ENCODE peak calls at places on chromosomes 12 and 14, in five cellular contexts. One of them, this sample, is unnamed.

GRCh38 chr12:68236421-68237059 is 10.9 kb upstream of the IL26 start:
- DNase-seq in activated CD4-positive, alpha-beta T cell treated with anti-CD3 and anti-CD28 coated beads, Interleukin-2, amount 50 U/mL, for 24 hours: peak; percentile 17
- DNase-seq in RPMI8226: peak; percentile 37
- DNase-seq in activated naive CD8-positive, alpha-beta T cell treated with anti-CD3 and anti-CD28 coated beads, Interleukin-2, amount 50 U/mL, for 24 hours: no peak
- DNase-seq in HT1080: peak; percentile 54
- DNase-seq in this sample: peak; percentile 57

GRCh38 chr14:105884808-105885281 is 358.5 kb downstream of the TMEM121 start:
- DNase-seq in HT1080: no peak
- DNase-seq in RPMI8226: no peak
- DNase-seq in activated naive CD8-positive, alpha-beta T cell treated with anti-CD3 and anti-CD28 coated beads, Interleukin-2, amount 50 U/mL, for 24 hours: no peak
- DNase-seq in activated CD4-positive, alpha-beta T cell treated with anti-CD3 and anti-CD28 coated beads, Interleukin-2, amount 50 U/mL, for 24 hours: no peak
- DNase-seq in this sample: no peak

GRCh38 chr12:78384541-78384940 is 480.0 kb upstream of the SYT1 start:
- DNase-seq in RPMI8226: no peak
- DNase-seq in HT1080: no peak
- DNase-seq in activated naive CD8-positive, alpha-beta T cell treated with anti-CD3 and anti-CD28 coated beads, Interleukin-2, amount 50 U/mL, for 24 hours: no peak
- DNase-seq in activated CD4-positive, alpha-beta T cell treated with anti-CD3 and anti-CD28 coated beads, Interleukin-2, amount 50 U/mL, for 24 hours: no peak
- DNase-seq in this sample: no peak

GRCh38 chr14:52279405-52279804 is 11.9 kb downstream of the PTGDR start:
- DNase-seq in HT1080: peak; percentile 61
- DNase-seq in activated naive CD8-positive, alpha-beta T cell treated with anti-CD3 and anti-CD28 coated beads, Interleukin-2, amount 50 U/mL, for 24 hours: no peak
- DNase-seq in activated CD4-positive, alpha-beta T cell treated with anti-CD3 and anti-CD28 coated beads, Interleukin-2, amount 50 U/mL, for 24 hours: no peak
- DNase-seq in RPMI8226: no peak
- DNase-seq in this sample: no peak

GRCh38 chr12:66552753-66553152 is 126.1 kb downstream of the GRIP1 start:
- DNase-seq in activated naive CD8-positive, alpha-beta T cell treated with anti-CD3 and anti-CD28 coated beads, Interleukin-2, amount 50 U/mL, for 24 hours: no peak
- DNase-seq in activated CD4-positive, alpha-beta T cell treated with anti-CD3 and anti-CD28 coated beads, Interleukin-2, amount 50 U/mL, for 24 hours: no peak
- DNase-seq in RPMI8226: no peak
- DNase-seq in HT1080: peak; percentile 30
- DNase-seq in this sample: no peak

GRCh38 chr12:52307836-52308806 is 13.1 kb downstream of the KRT83 start:
- DNase-seq in activated naive CD8-positive, alpha-beta T cell treated with anti-CD3 and anti-CD28 coated beads, Interleukin-2, amount 50 U/mL, for 24 hours: peak; percentile 61
- DNase-seq in RPMI8226: peak; percentile 78
- DNase-seq in activated CD4-positive, alpha-beta T cell treated with anti-CD3 and anti-CD28 coated beads, Interleukin-2, amount 50 U/mL, for 24 hours: no peak
- DNase-seq in HT1080: no peak
- DNase-seq in this sample: peak; percentile 72

GRCh38 chr14:76774471-76775158 is 13.3 kb downstream of the VASH1 start:
- DNase-seq in RPMI8226: no peak
- DNase-seq in HT1080: no peak
- DNase-seq in activated naive CD8-positive, alpha-beta T cell treated with anti-CD3 and anti-CD28 coated beads, Interleukin-2, amount 50 U/mL, for 24 hours: no peak
- DNase-seq in activated CD4-positive, alpha-beta T cell treated with anti-CD3 and anti-CD28 coated beads, Interleukin-2, amount 50 U/mL, for 24 hours: no peak
- DNase-seq in this sample: no peak

GRCh38 chr12:69639400-69640016 is 28.8 kb upstream of the LRRC10 start:
- DNase-seq in activated CD4-positive, alpha-beta T cell treated with anti-CD3 and anti-CD28 coated beads, Interleukin-2, amount 50 U/mL, for 24 hours: peak; percentile 49
- DNase-seq in activated naive CD8-positive, alpha-beta T cell treated with anti-CD3 and anti-CD28 coated beads, Interleukin-2, amount 50 U/mL, for 24 hours: peak; percentile 69
- DNase-seq in RPMI8226: peak; percentile 76
- DNase-seq in HT1080: peak; percentile 55
- DNase-seq in this sample: peak; percentile 71

GRCh38 chr14:57293851-57294837 is 25.4 kb downstream of the AP5M1 start:
- DNase-seq in activated CD4-positive, alpha-beta T cell treated with anti-CD3 and anti-CD28 coated beads, Interleukin-2, amount 50 U/mL, for 24 hours: no peak
- DNase-seq in activated naive CD8-positive, alpha-beta T cell treated with anti-CD3 and anti-CD28 coated beads, Interleukin-2, amount 50 U/mL, for 24 hours: no peak
- DNase-seq in RPMI8226: no peak
- DNase-seq in HT1080: no peak
- DNase-seq in this sample: no peak

GRCh38 chr14:95696741-95697140 is 10.5 kb downstream of the TCL1B start:
- DNase-seq in activated CD4-positive, alpha-beta T cell treated with anti-CD3 and anti-CD28 coated beads, Interleukin-2, amount 50 U/mL, for 24 hours: no peak
- DNase-seq in RPMI8226: no peak
- DNase-seq in activated naive CD8-positive, alpha-beta T cell treated with anti-CD3 and anti-CD28 coated beads, Interleukin-2, amount 50 U/mL, for 24 hours: no peak
- DNase-seq in HT1080: peak; percentile 43
- DNase-seq in this sample: no peak